ENCODE peak calls at places on chromosomes 7 and 10, in five cellular contexts. P is SW 1271, V is glomerular endothelial cell, J is T-helper 2 cell, F is fibroblast of the aortic adventitia. Z is an unnamed sample.

GRCh38 chr7:7820939-7821338 is 102.5 kb upstream of the RPA3 start:
- DNase-seq in F (no peak), P (no peak), J (no peak), V (no peak), Z (peak; percentile 21)

GRCh38 chr10:33052915-33053810 is 95.1 kb upstream of the ITGB1 start:
- DNase-seq in J (no peak), F (no peak), V (no peak), P (no peak), Z (no peak)

GRCh38 chr7:70634610-70635068 is 497.3 kb upstream of the GALNT17 start:
- DNase-seq in V (no peak), P (no peak), F (peak; percentile 53), J (no peak), Z (peak; percentile 47)

GRCh38 chr7:139047970-139048369 is 12.1 kb upstream of the ZC3HAV1L start:
- DNase-seq in P (no peak), J (no peak), V (no peak), F (no peak), Z (no peak)

GRCh38 chr10:86970887-86971145 is 2.5 kb downstream of the ADIRF start:
- DNase-seq in J (no peak), V (no peak), F (no peak), P (no peak), Z (no peak)

GRCh38 chr7:19117081-19117869 is at the start of gene TWIST1:
- DNase-seq in F (peak; percentile 85), P (peak; percentile 60), V (no peak), J (no peak), Z (peak; percentile 99)

GRCh38 chr7:815284-816216 is 16.7 kb upstream of the SUN1 start:
- DNase-seq in J (no peak), P (no peak), V (no peak), F (no peak), Z (no peak)

GRCh38 chr7:15113752-15114151 is 211.2 kb upstream of the DGKB start:
- DNase-seq in J (no peak), F (peak; percentile 17), P (no peak), V (no peak), Z (peak; percentile 46)

GRCh38 chr7:100827330-100828226 is at the start of gene EPHB4:
- DNase-seq in J (no peak), V (no peak), F (peak; percentile 87), P (peak; percentile 72), Z (peak; percentile 85)

GRCh38 chr7:665751-666453 is 60.6 kb upstream of the DNAAF5 start:
- DNase-seq in V (no peak), F (no peak), J (no peak), P (no peak), Z (peak; percentile 29)

GRCh38 chr7:48041665-48041995 is 6.3 kb downstream of the C7orf57 start:
- DNase-seq in F (peak; percentile 11), J (no peak), V (no peak), P (no peak), Z (peak; percentile 56)

GRCh38 chr10:28734940-28735759 is 57.8 kb downstream of the BAMBI start:
- DNase-seq in J (no peak), P (peak; percentile 92), F (peak; percentile 98), V (no peak), Z (peak; percentile 41)

GRCh38 chr7:92404170-92404614 is 43.1 kb upstream of the GATAD1 start:
- DNase-seq in F (no peak), J (no peak), V (no peak), P (no peak), Z (no peak)

GRCh38 chr7:139523199-139523941 is at the start of gene CLEC2L:
- DNase-seq in J (no peak), V (no peak), P (no peak), F (no peak), Z (peak; percentile 34)

GRCh38 chr10:71725998-71726672 is 6.6 kb upstream of the C10orf105 start:
- DNase-seq in V (no peak), J (peak; percentile 72), F (peak; percentile 59), P (no peak), Z (no peak)

GRCh38 chr10:33336606-33337334 is 2.3 kb upstream of the NRP1 start:
- DNase-seq in F (no peak), V (no peak), P (no peak), J (no peak), Z (no peak)

GRCh38 chr7:137774793-137775201 is 72.0 kb downstream of the DGKI start:
- DNase-seq in F (peak; percentile 33), V (no peak), P (no peak), J (no peak), Z (peak; percentile 14)

GRCh38 chr10:15427836-15428414 is 56.8 kb upstream of the FAM171A1 start:
- DNase-seq in J (no peak), F (peak; percentile 81), P (no peak), V (no peak), Z (peak; percentile 70)

GRCh38 chr7:121083790-121084251 is 95.3 kb downstream of the CPED1 start:
- DNase-seq in P (no peak), V (no peak), J (no peak), F (peak; percentile 42), Z (no peak)

GRCh38 chr10:396107-396506 is 260.9 kb downstream of the ZMYND11 start:
- DNase-seq in J (no peak), F (no peak), V (no peak), P (no peak), Z (no peak)

GRCh38 chr10:24826022-24826421 is 102.3 kb upstream of the ARHGAP21 start:
- DNase-seq in J (no peak), F (peak; percentile 87), P (no peak), V (no peak), Z (peak; percentile 75)

GRCh38 chr7:37540917-37541316 is 92.3 kb upstream of the ELMO1 start:
- DNase-seq in P (no peak), V (no peak), J (no peak), F (no peak), Z (no peak)

GRCh38 chr7:47191316-47191715 is 390.6 kb downstream of the TNS3 start:
- DNase-seq in P (no peak), V (no peak), F (no peak), J (no peak), Z (no peak)

GRCh38 chr7:80240265-80241025 is 105.8 kb downstream of the GNAI1 start:
- DNase-seq in P (no peak), V (no peak), F (peak; percentile 20), J (no peak), Z (no peak)

GRCh38 chr10:102917314-102917961 is 656 bp upstream of the CNNM2 start:
- DNase-seq in P (no peak), F (peak; percentile 67), J (peak; percentile 72), V (no peak), Z (peak; percentile 40)

GRCh38 chr10:133090101-133090500 is 2.4 kb downstream of the ADGRA1 start:
- DNase-seq in V (no peak), P (no peak), F (no peak), J (no peak), Z (no peak)

GRCh38 chr7:25820432-25821040 is 331.5 kb upstream of the NFE2L3 start:
- DNase-seq in J (no peak), P (no peak), F (peak; percentile 16), V (no peak), Z (peak; percentile 24)

GRCh38 chr7:116782177-116782711 is 80.1 kb upstream of the CAPZA2 start:
- DNase-seq in P (no peak), V (no peak), J (no peak), F (peak; percentile 42), Z (peak; percentile 76)

GRCh38 chr7:15686209-15686956 is at the start of gene MEOX2:
- DNase-seq in J (no peak), F (peak; percentile 70), P (no peak), V (no peak), Z (peak; percentile 90)

GRCh38 chr10:28661035-28661434 is 16.3 kb upstream of the BAMBI start:
- DNase-seq in F (peak; percentile 92), J (no peak), P (no peak), V (no peak), Z (peak; percentile 92)

GRCh38 chr7:98990356-98990755 is 112.0 kb downstream of the TRRAP start:
- DNase-seq in V (no peak), J (no peak), F (no peak), P (no peak), Z (no peak)

GRCh38 chr7:34655384-34655783 is 2.6 kb upstream of the NPSR1 start:
- DNase-seq in F (no peak), J (no peak), P (no peak), V (no peak), Z (no peak)

GRCh38 chr7:126790763-126791162 is 462.0 kb downstream of the GRM8 start:
- DNase-seq in V (no peak), J (no peak), F (no peak), P (no peak), Z (no peak)

GRCh38 chr10:88763441-88763840 is 3.6 kb downstream of the LIPN start:
- DNase-seq in J (no peak), P (no peak), V (no peak), F (peak; percentile 32), Z (peak; percentile 52)